ENCODE peak calls at places on chromosome 12, in ten cellular contexts. One of them, this sample, is unnamed.

GRCh38 chr12:2673966-2674810 is 120.6 kb upstream of the FKBP4 start:
- DNase-seq in heart left ventricle: no peak
- DNase-seq in astrocyte: no peak
- DNase-seq in body of pancreas: no peak
- DNase-seq in PC-3: no peak
- DNase-seq in IMR-90: no peak
- DNase-seq in GM23338: peak; percentile 69
- DNase-seq in PC-9: no peak
- DNase-seq in A673: no peak
- DNase-seq in cardiac muscle cell: no peak
- DNase-seq in this sample: no peak

GRCh38 chr12:88579572-88579940 is 715 bp downstream of the KITLG start:
- DNase-seq in cardiac muscle cell: peak; percentile 57
- DNase-seq in A673: peak; percentile 52
- DNase-seq in IMR-90: no peak
- DNase-seq in body of pancreas: peak; percentile 60
- DNase-seq in astrocyte: no peak
- DNase-seq in GM23338: no peak
- DNase-seq in PC-9: peak; percentile 40
- DNase-seq in heart left ventricle: peak; percentile 35
- DNase-seq in PC-3: peak; percentile 49
- DNase-seq in this sample: no peak

GRCh38 chr12:82326905-82327503 is 31.2 kb downstream of the CCDC59 start:
- DNase-seq in heart left ventricle: no peak
- DNase-seq in IMR-90: peak; percentile 28
- DNase-seq in cardiac muscle cell: peak; percentile 62
- DNase-seq in PC-3: peak; percentile 52
- DNase-seq in astrocyte: peak; percentile 10
- DNase-seq in GM23338: peak; percentile 51
- DNase-seq in PC-9: no peak
- DNase-seq in body of pancreas: no peak
- DNase-seq in A673: peak; percentile 38
- DNase-seq in this sample: no peak

GRCh38 chr12:108689314-108690190 is 41.8 kb downstream of the CORO1C start:
- DNase-seq in cardiac muscle cell: peak; percentile 29
- DNase-seq in PC-3: no peak
- DNase-seq in astrocyte: peak; percentile 49
- DNase-seq in heart left ventricle: peak; percentile 66
- DNase-seq in IMR-90: peak; percentile 55
- DNase-seq in body of pancreas: no peak
- DNase-seq in GM23338: no peak
- DNase-seq in A673: peak; percentile 85
- DNase-seq in PC-9: no peak
- DNase-seq in this sample: no peak

GRCh38 chr12:18296909-18297280 is 35.6 kb downstream of the PIK3C2G start:
- DNase-seq in astrocyte: no peak
- DNase-seq in PC-9: no peak
- DNase-seq in A673: no peak
- DNase-seq in body of pancreas: no peak
- DNase-seq in heart left ventricle: no peak
- DNase-seq in GM23338: no peak
- DNase-seq in PC-3: no peak
- DNase-seq in cardiac muscle cell: no peak
- DNase-seq in IMR-90: no peak
- DNase-seq in this sample: no peak

GRCh38 chr12:62848418-62848817 is 86.5 kb downstream of the PPM1H start:
- DNase-seq in GM23338: no peak
- DNase-seq in IMR-90: peak; percentile 85
- DNase-seq in heart left ventricle: no peak
- DNase-seq in PC-3: peak; percentile 82
- DNase-seq in astrocyte: peak; percentile 67
- DNase-seq in cardiac muscle cell: no peak
- DNase-seq in PC-9: no peak
- DNase-seq in A673: no peak
- DNase-seq in body of pancreas: no peak
- DNase-seq in this sample: peak; percentile 49

GRCh38 chr12:15837141-15837781 is 44.9 kb upstream of the STRAP start:
- DNase-seq in heart left ventricle: peak; percentile 28
- DNase-seq in IMR-90: peak; percentile 66
- DNase-seq in PC-9: no peak
- DNase-seq in cardiac muscle cell: no peak
- DNase-seq in PC-3: no peak
- DNase-seq in A673: no peak
- DNase-seq in GM23338: no peak
- DNase-seq in astrocyte: peak; percentile 92
- DNase-seq in body of pancreas: no peak
- DNase-seq in this sample: peak; percentile 74

GRCh38 chr12:95881331-95881955 is 22.7 kb downstream of the SNRPF start:
- DNase-seq in heart left ventricle: no peak
- DNase-seq in astrocyte: peak; percentile 29
- DNase-seq in IMR-90: peak; percentile 67
- DNase-seq in cardiac muscle cell: no peak
- DNase-seq in body of pancreas: no peak
- DNase-seq in A673: peak; percentile 5
- DNase-seq in PC-9: no peak
- DNase-seq in GM23338: no peak
- DNase-seq in PC-3: no peak
- DNase-seq in this sample: no peak

GRCh38 chr12:120362516-120363273 is 6.3 kb downstream of the MSI1 start:
- DNase-seq in cardiac muscle cell: no peak
- DNase-seq in PC-9: no peak
- DNase-seq in A673: no peak
- DNase-seq in body of pancreas: no peak
- DNase-seq in astrocyte: no peak
- DNase-seq in GM23338: no peak
- DNase-seq in PC-3: no peak
- DNase-seq in heart left ventricle: no peak
- DNase-seq in IMR-90: no peak
- DNase-seq in this sample: no peak

GRCh38 chr12:120359159-120359527 is 9.8 kb downstream of the MSI1 start:
- DNase-seq in PC-3: no peak
- DNase-seq in PC-9: no peak
- DNase-seq in GM23338: no peak
- DNase-seq in cardiac muscle cell: no peak
- DNase-seq in A673: no peak
- DNase-seq in astrocyte: no peak
- DNase-seq in IMR-90: no peak
- DNase-seq in body of pancreas: no peak
- DNase-seq in heart left ventricle: no peak
- DNase-seq in this sample: no peak

GRCh38 chr12:120364487-120364886 is 4.5 kb downstream of the MSI1 start:
- DNase-seq in heart left ventricle: no peak
- DNase-seq in IMR-90: no peak
- DNase-seq in PC-9: no peak
- DNase-seq in body of pancreas: no peak
- DNase-seq in PC-3: no peak
- DNase-seq in A673: no peak
- DNase-seq in GM23338: no peak
- DNase-seq in cardiac muscle cell: no peak
- DNase-seq in astrocyte: no peak
- DNase-seq in this sample: no peak

GRCh38 chr12:120363274-120363855 is 5.6 kb downstream of the MSI1 start:
- DNase-seq in PC-3: no peak
- DNase-seq in astrocyte: no peak
- DNase-seq in IMR-90: no peak
- DNase-seq in body of pancreas: no peak
- DNase-seq in PC-9: no peak
- DNase-seq in A673: no peak
- DNase-seq in cardiac muscle cell: no peak
- DNase-seq in GM23338: peak; percentile 29
- DNase-seq in heart left ventricle: no peak
- DNase-seq in this sample: no peak

DNA sequence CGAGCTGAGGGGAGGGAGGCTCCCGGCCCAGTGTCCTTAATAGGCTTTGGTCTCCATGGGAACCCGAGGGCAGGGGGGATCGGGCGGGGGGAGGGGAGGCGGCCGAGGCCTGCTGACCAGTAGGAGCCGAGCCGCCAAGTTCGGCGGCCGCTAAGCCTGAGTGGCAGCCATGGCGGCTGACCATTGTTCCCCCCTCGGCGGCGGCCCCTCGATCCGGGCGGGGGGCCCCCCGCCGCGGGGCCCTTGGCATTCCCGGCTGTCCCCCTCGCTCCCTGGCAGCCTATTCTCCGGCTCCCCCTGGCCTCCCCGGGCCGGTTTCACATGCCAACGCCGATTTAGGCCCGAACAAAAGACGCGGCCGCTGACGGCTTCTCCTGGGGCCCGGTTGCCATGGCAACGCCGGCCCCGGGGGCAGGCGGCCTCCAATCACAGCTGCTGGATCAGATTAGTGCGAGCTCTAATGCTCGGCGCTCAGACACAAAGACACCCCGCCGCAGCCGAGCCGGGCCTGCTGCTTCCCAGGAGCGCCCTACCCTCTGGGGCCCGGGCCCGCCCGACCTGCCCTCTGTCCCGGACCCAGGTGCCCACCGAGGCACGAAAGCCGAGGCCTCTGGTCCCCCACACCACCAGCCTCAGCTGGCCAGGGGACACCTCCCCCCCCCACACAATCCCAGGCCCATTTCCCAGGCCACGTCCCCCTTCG is 7.3 kb downstream of the MSI1 start:
- DNase-seq in body of pancreas: peak; percentile 36
- DNase-seq in astrocyte: peak; percentile 71
- DNase-seq in PC-9: no peak
- DNase-seq in A673: peak; percentile 97
- DNase-seq in PC-3: no peak
- DNase-seq in cardiac muscle cell: peak; percentile 95
- DNase-seq in IMR-90: peak; percentile 34
- DNase-seq in GM23338: peak; percentile 97
- DNase-seq in heart left ventricle: peak; percentile 67
- DNase-seq in this sample: no peak
- H3K4me3 ChIP-seq in body of pancreas: no peak overlapping the region
- H3K4me3 ChIP-seq in astrocyte: peak overlapping the region; percentile 45
- H3K4me3 ChIP-seq in PC-9: no peak overlapping the region
- H3K4me3 ChIP-seq in A673: peak overlapping the region; percentile 44
- H3K4me3 ChIP-seq in PC-3: no peak overlapping the region
- H3K4me3 ChIP-seq in cardiac muscle cell: peak overlapping the region; percentile 41
- H3K4me3 ChIP-seq in IMR-90: no peak overlapping the region
- H3K4me3 ChIP-seq in GM23338: peak overlapping the region; percentile 74
- H3K4me3 ChIP-seq in heart left ventricle: peak overlapping the region; percentile 52
- H3K4me3 ChIP-seq in this sample: peak overlapping the region; percentile 23

GRCh38 chr12:100127766-100128508 is 14.7 kb downstream of the BLTP3B start:
- DNase-seq in A673: peak; percentile 89
- DNase-seq in cardiac muscle cell: no peak
- DNase-seq in GM23338: no peak
- DNase-seq in PC-3: peak; percentile 14
- DNase-seq in PC-9: no peak
- DNase-seq in body of pancreas: no peak
- DNase-seq in astrocyte: peak; percentile 48
- DNase-seq in heart left ventricle: no peak
- DNase-seq in IMR-90: peak; percentile 82
- DNase-seq in this sample: no peak

GRCh38 chr12:100133200-100133599 is 9.5 kb downstream of the BLTP3B start:
- DNase-seq in astrocyte: no peak
- DNase-seq in heart left ventricle: no peak
- DNase-seq in A673: no peak
- DNase-seq in GM23338: no peak
- DNase-seq in cardiac muscle cell: no peak
- DNase-seq in PC-3: no peak
- DNase-seq in body of pancreas: no peak
- DNase-seq in PC-9: no peak
- DNase-seq in IMR-90: no peak
- DNase-seq in this sample: no peak

GRCh38 chr12:100123316-100124095 is 19.2 kb downstream of the BLTP3B start:
- DNase-seq in GM23338: no peak
- DNase-seq in heart left ventricle: no peak
- DNase-seq in A673: no peak
- DNase-seq in IMR-90: no peak
- DNase-seq in PC-3: no peak
- DNase-seq in astrocyte: no peak
- DNase-seq in body of pancreas: no peak
- DNase-seq in PC-9: no peak
- DNase-seq in cardiac muscle cell: no peak
- DNase-seq in this sample: no peak

DNA sequence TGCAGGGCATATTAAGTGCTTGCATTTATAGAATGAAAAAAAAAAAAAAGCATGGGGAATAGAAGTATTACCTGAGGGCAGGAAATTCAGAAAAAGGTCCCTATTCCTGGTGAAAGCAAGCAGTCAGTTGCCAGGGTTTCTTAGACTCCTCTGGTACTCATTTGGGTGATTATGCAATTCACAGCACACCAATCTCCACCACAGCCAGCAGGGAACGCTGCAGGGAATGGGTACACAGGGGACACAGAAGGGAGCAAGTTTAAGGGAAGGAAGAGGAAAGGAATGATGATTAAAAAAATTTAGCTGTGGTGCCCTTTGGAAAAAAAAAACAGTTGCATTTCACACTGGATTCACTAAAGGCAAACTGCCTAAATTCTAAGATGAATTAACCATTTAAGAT is 14.2 kb downstream of the BLTP3B start:
- DNase-seq in cardiac muscle cell: no peak
- DNase-seq in GM23338: peak; percentile 82
- DNase-seq in A673: peak; percentile 93
- DNase-seq in astrocyte: peak; percentile 37
- DNase-seq in IMR-90: peak; percentile 41
- DNase-seq in body of pancreas: no peak
- DNase-seq in PC-9: no peak
- DNase-seq in heart left ventricle: peak; percentile 30
- DNase-seq in PC-3: peak; percentile 54
- DNase-seq in this sample: no peak
- TF ChIP-seq CTCF in cardiac muscle cell: peak; percentile 53
- TF ChIP-seq CTCF in GM23338: peak; percentile 58
- TF ChIP-seq CTCF in A673: peak; percentile 70
- TF ChIP-seq CTCF in astrocyte: peak; percentile 13
- TF ChIP-seq CTCF in IMR-90: peak; percentile 40
- TF ChIP-seq CTCF in body of pancreas: no peak
- TF ChIP-seq CTCF in PC-9: peak; percentile 24
- TF ChIP-seq CTCF in heart left ventricle: no peak
- TF ChIP-seq CTCF in PC-3: peak; percentile 61
- TF ChIP-seq CTCF in this sample: peak; percentile 60

GRCh38 chr12:46903058-46903457 is 77.3 kb upstream of the SLC38A4 start:
- DNase-seq in cardiac muscle cell: no peak
- DNase-seq in GM23338: no peak
- DNase-seq in astrocyte: no peak
- DNase-seq in A673: no peak
- DNase-seq in PC-9: no peak
- DNase-seq in heart left ventricle: no peak
- DNase-seq in IMR-90: no peak
- DNase-seq in body of pancreas: no peak
- DNase-seq in PC-3: no peak
- DNase-seq in this sample: no peak
- H3K27me3 ChIP-seq in cardiac muscle cell: no peaks in the 10 kb centered on the region
- H3K27me3 ChIP-seq in GM23338: no peaks in the 10 kb centered on the region
- H3K27me3 ChIP-seq in astrocyte: no peaks in the 10 kb centered on the region
- H3K27me3 ChIP-seq in A673: no peaks in the 10 kb centered on the region
- H3K27me3 ChIP-seq in PC-9: no peaks in the 10 kb centered on the region
- H3K27me3 ChIP-seq in heart left ventricle: no peaks in the 10 kb centered on the region
- H3K27me3 ChIP-seq in IMR-90: no peaks in the 10 kb centered on the region
- H3K27me3 ChIP-seq in body of pancreas: no peaks in the 10 kb centered on the region
- H3K27me3 ChIP-seq in PC-3: no peaks in the 10 kb centered on the region
- H3K27me3 ChIP-seq in this sample: no peaks in the 10 kb centered on the region

GRCh38 chr12:124941170-124941527 is 26.7 kb upstream of the UBC start:
- DNase-seq in A673: no peak
- DNase-seq in IMR-90: no peak
- DNase-seq in GM23338: no peak
- DNase-seq in PC-9: no peak
- DNase-seq in astrocyte: no peak
- DNase-seq in body of pancreas: no peak
- DNase-seq in heart left ventricle: no peak
- DNase-seq in PC-3: no peak
- DNase-seq in cardiac muscle cell: no peak
- DNase-seq in this sample: no peak

GRCh38 chr12:124938606-124939427 is 24.4 kb upstream of the UBC start:
- DNase-seq in cardiac muscle cell: peak; percentile 81
- DNase-seq in PC-3: peak; percentile 68
- DNase-seq in A673: peak; percentile 88
- DNase-seq in PC-9: peak; percentile 61
- DNase-seq in IMR-90: peak; percentile 88
- DNase-seq in GM23338: peak; percentile 75
- DNase-seq in body of pancreas: peak; percentile 65
- DNase-seq in astrocyte: peak; percentile 79
- DNase-seq in heart left ventricle: peak; percentile 68
- DNase-seq in this sample: no peak

GRCh38 chr12:124940393-124941169 is 26.1 kb upstream of the UBC start:
- DNase-seq in cardiac muscle cell: peak; percentile 89
- DNase-seq in astrocyte: peak; percentile 71
- DNase-seq in body of pancreas: peak; percentile 82
- DNase-seq in PC-3: peak; percentile 97
- DNase-seq in A673: peak; percentile 98
- DNase-seq in heart left ventricle: peak; percentile 90
- DNase-seq in GM23338: peak; percentile 97
- DNase-seq in IMR-90: peak; percentile 87
- DNase-seq in PC-9: peak; percentile 86
- DNase-seq in this sample: peak; percentile 63

GRCh38 chr12:124939428-124940142 is 25.1 kb upstream of the UBC start:
- DNase-seq in heart left ventricle: peak; percentile 84
- DNase-seq in PC-3: peak; percentile 98
- DNase-seq in GM23338: peak; percentile 95
- DNase-seq in body of pancreas: peak; percentile 90
- DNase-seq in astrocyte: peak; percentile 94
- DNase-seq in PC-9: peak; percentile 90
- DNase-seq in A673: peak; percentile 99
- DNase-seq in cardiac muscle cell: peak; percentile 89
- DNase-seq in IMR-90: peak; percentile 98
- DNase-seq in this sample: peak; percentile 84

GRCh38 chr12:124940143-124940392 is 25.6 kb upstream of the UBC start:
- DNase-seq in PC-3: no peak
- DNase-seq in A673: no peak
- DNase-seq in body of pancreas: no peak
- DNase-seq in heart left ventricle: no peak
- DNase-seq in GM23338: no peak
- DNase-seq in PC-9: no peak
- DNase-seq in astrocyte: no peak
- DNase-seq in cardiac muscle cell: no peak
- DNase-seq in IMR-90: no peak
- DNase-seq in this sample: no peak
- H3K4me3 ChIP-seq in PC-3: peak overlapping the region; percentile 71
- H3K4me3 ChIP-seq in A673: peak overlapping the region; percentile 52
- H3K4me3 ChIP-seq in body of pancreas: no peak overlapping the region
- H3K4me3 ChIP-seq in heart left ventricle: peak overlapping the region; percentile 65
- H3K4me3 ChIP-seq in GM23338: peak overlapping the region; percentile 53
- H3K4me3 ChIP-seq in PC-9: peak overlapping the region; percentile 67
- H3K4me3 ChIP-seq in astrocyte: peak overlapping the region; percentile 29
- H3K4me3 ChIP-seq in cardiac muscle cell: peak overlapping the region; percentile 48
- H3K4me3 ChIP-seq in IMR-90: peak overlapping the region; percentile 9
- H3K4me3 ChIP-seq in this sample: peak overlapping the region; percentile 26